ENCODE peak calls at places on chromosomes 4 and X, in seven cellular contexts. Q, V, F, O, D, G and C are unnamed samples.
A peak's percentile ranks its signal among the peaks of the same experiment; 100 is the strongest.

GRCh38 chr4:130478406-130478805 is 1382.5 kb downstream of the C4orf33 start:
- DNase-seq in G (no peak), Q (no peak), F (peak; percentile 36), D (no peak), O (no peak), V (no peak), C (no peak)

GRCh38 chr4:121177238-121178137 is 13.4 kb upstream of the TNIP3 start:
- DNase-seq in O (no peak), G (no peak), V (no peak), F (no peak), D (no peak), Q (no peak), C (no peak)

GRCh38 chr4:10599574-10599973 is 85.0 kb downstream of the CLNK start:
- DNase-seq in G (no peak), F (no peak), O (no peak), Q (no peak), V (no peak), D (no peak), C (peak; percentile 31)

GRCh38 chr4:71126719-71127118 is 133.3 kb downstream of the DCK start:
- DNase-seq in F (peak; percentile 91), Q (no peak), O (no peak), D (no peak), G (no peak), V (no peak), C (no peak)

GRCh38 chrX:43813898-43814297 is 68.4 kb downstream of the MAOB start:
- DNase-seq in Q (no peak), V (peak; percentile 19), O (no peak), G (no peak), F (no peak), D (no peak), C (no peak)

GRCh38 chr4:14167876-14168510 is 540.5 kb upstream of the BOD1L1 start:
- DNase-seq in O (no peak), V (no peak), D (no peak), F (no peak), Q (no peak), G (no peak), C (no peak)

GRCh38 chr4:75995727-75996126 is 5.0 kb upstream of the SDAD1 start:
- DNase-seq in O (no peak), V (no peak), F (no peak), G (no peak), Q (peak; percentile 47), D (no peak), C (peak; percentile 48)

GRCh38 chr4:4386736-4387392 is at the start of gene NSG1:
- DNase-seq in F (no peak), Q (peak; percentile 65), D (no peak), O (peak; percentile 8), V (peak; percentile 46), G (no peak), C (peak; percentile 45)

GRCh38 chrX:152926923-152927322 is 29.1 kb downstream of the ZNF185 start:
- DNase-seq in V (no peak), F (no peak), G (no peak), O (no peak), D (no peak), Q (no peak), C (no peak)

GRCh38 chrX:131565909-131566308 is 22.0 kb downstream of the OR13H1 start:
- DNase-seq in V (no peak), Q (no peak), F (no peak), D (no peak), G (no peak), O (no peak), C (no peak)

GRCh38 chr4:14184265-14184664 is 556.7 kb upstream of the BOD1L1 start:
- DNase-seq in O (no peak), V (no peak), F (no peak), G (no peak), D (no peak), Q (no peak), C (no peak)

GRCh38 chr4:7698586-7698985 is 241.1 kb downstream of the AFAP1 start:
- DNase-seq in V (no peak), O (no peak), Q (no peak), G (no peak), F (no peak), D (no peak), C (no peak)

GRCh38 chr4:56655209-56655626 is 25.9 kb downstream of the HOPX start:
- DNase-seq in Q (no peak), V (no peak), G (peak; percentile 77), D (peak; percentile 19), F (no peak), O (no peak), C (peak; percentile 46)

GRCh38 chrX:12447448-12448154 is 309.3 kb downstream of the FRMPD4 start:
- DNase-seq in F (peak; percentile 81), G (no peak), D (no peak), Q (no peak), V (no peak), O (no peak), C (no peak)

GRCh38 chrX:48665991-48666390 is 17.6 kb upstream of the WAS start:
- DNase-seq in D (no peak), G (no peak), O (no peak), Q (no peak), V (no peak), F (no peak), C (no peak)

GRCh38 chr4:90842960-90843359 is 715.8 kb downstream of the CCSER1 start:
- DNase-seq in Q (no peak), F (no peak), D (no peak), O (no peak), V (no peak), G (no peak), C (peak; percentile 4)

GRCh38 chr4:92215471-92215870 is 88.3 kb upstream of the GRID2 start:
- DNase-seq in O (no peak), F (no peak), D (no peak), G (no peak), V (no peak), Q (no peak), C (no peak)

GRCh38 chr4:26459756-26460530 is 30.3 kb downstream of the CCKAR start:
- DNase-seq in O (no peak), Q (no peak), G (no peak), D (no peak), V (no peak), F (peak; percentile 63), C (no peak)

GRCh38 chr4:76434901-76435688 is at the start of gene SHROOM3:
- DNase-seq in V (no peak), Q (no peak), G (no peak), F (no peak), O (no peak), D (no peak), C (no peak)

GRCh38 chrX:29880977-29881376 is 334.4 kb upstream of the MAGEB2 start:
- DNase-seq in D (no peak), F (no peak), G (no peak), V (no peak), Q (no peak), O (no peak), C (no peak)

GRCh38 chrX:50677789-50678188 is 136.2 kb downstream of the SHROOM4 start:
- DNase-seq in D (no peak), V (no peak), O (no peak), F (no peak), G (no peak), Q (no peak), C (no peak)

GRCh38 chrX:52934704-52935468 is 23.4 kb downstream of the FAM156A start:
- DNase-seq in O (peak; percentile 91), G (peak; percentile 97), D (peak; percentile 94), F (peak; percentile 86), V (peak; percentile 89), Q (peak; percentile 94), C (peak; percentile 77)

GRCh38 chr4:13656569-13656988 is 29.1 kb upstream of the BOD1L1 start:
- DNase-seq in Q (peak; percentile 53), D (peak; percentile 55), F (peak; percentile 49), V (peak; percentile 72), O (peak; percentile 13), G (peak; percentile 56), C (peak; percentile 61)

GRCh38 chr4:147830987-147831386 is 99.1 kb downstream of the ARHGAP10 start:
- DNase-seq in G (no peak), V (no peak), O (no peak), F (no peak), Q (no peak), D (no peak), C (no peak)

GRCh38 chr4:184807797-184808718 is 17.7 kb downstream of the ACSL1 start:
- DNase-seq in G (no peak), Q (no peak), D (no peak), V (no peak), O (no peak), F (peak; percentile 66), C (no peak)